ENCODE peak calls at places on chromosomes 3 and 15, in eight cellular contexts. One of them, this sample, is unnamed. For H3K27me3, the result is how much of the 10 kb centered on the place peaks cover.

GRCh38 chr3:89527736-89528335 is 420.4 kb downstream of the EPHA3 start:
- DNase-seq in ascending aorta: no peak
- DNase-seq in psoas muscle: no peak
- DNase-seq in right cardiac atrium: no peak
- DNase-seq in stomach: no peak
- DNase-seq in neuronal stem cell: peak
- DNase-seq in kidney epithelial cell: no peak
- DNase-seq in tibial nerve: no peak
- DNase-seq in this sample: no peak

GRCh38 chr3:71063768-71064287 is 519.7 kb downstream of the FOXP1 start:
- DNase-seq in stomach: no peak
- DNase-seq in neuronal stem cell: peak
- DNase-seq in right cardiac atrium: peak
- DNase-seq in kidney epithelial cell: no peak
- DNase-seq in psoas muscle: no peak
- DNase-seq in ascending aorta: peak
- DNase-seq in tibial nerve: no peak
- DNase-seq in this sample: no peak

GRCh38 chr15:99410477-99410876 is 155.3 kb upstream of the MEF2A start:
- DNase-seq in kidney epithelial cell: no peak
- DNase-seq in tibial nerve: no peak
- DNase-seq in stomach: no peak
- DNase-seq in right cardiac atrium: no peak
- DNase-seq in ascending aorta: no peak
- DNase-seq in psoas muscle: no peak
- DNase-seq in neuronal stem cell: no peak
- DNase-seq in this sample: no peak

GRCh38 chr15:89332446-89332845 is 2.2 kb downstream of the POLG start:
- DNase-seq in tibial nerve: no peak
- DNase-seq in neuronal stem cell: no peak
- DNase-seq in ascending aorta: no peak
- DNase-seq in psoas muscle: no peak
- DNase-seq in stomach: no peak
- DNase-seq in kidney epithelial cell: no peak
- DNase-seq in right cardiac atrium: no peak
- DNase-seq in this sample: no peak

GRCh38 chr15:48962662-48963523 is 826 bp downstream of the SHC4 start:
- DNase-seq in neuronal stem cell: peak
- DNase-seq in tibial nerve: no peak
- DNase-seq in right cardiac atrium: peak
- DNase-seq in stomach: no peak
- DNase-seq in kidney epithelial cell: no peak
- DNase-seq in ascending aorta: peak
- DNase-seq in psoas muscle: peak
- DNase-seq in this sample: peak

GRCh38 chr15:68594533-68595259 is 15.9 kb downstream of the CORO2B start:
- DNase-seq in right cardiac atrium: no peak
- DNase-seq in kidney epithelial cell: no peak
- DNase-seq in tibial nerve: no peak
- DNase-seq in neuronal stem cell: no peak
- DNase-seq in psoas muscle: no peak
- DNase-seq in stomach: no peak
- DNase-seq in ascending aorta: no peak
- DNase-seq in this sample: no peak

GRCh38 chr3:47746264-47746663 is 35.4 kb downstream of the SMARCC1 start:
- DNase-seq in kidney epithelial cell: no peak
- DNase-seq in right cardiac atrium: no peak
- DNase-seq in psoas muscle: no peak
- DNase-seq in stomach: no peak
- DNase-seq in neuronal stem cell: no peak
- DNase-seq in ascending aorta: no peak
- DNase-seq in tibial nerve: no peak
- DNase-seq in this sample: no peak

GRCh38 chr15:47486051-47486450 is 231.3 kb upstream of the SEMA6D start:
- DNase-seq in neuronal stem cell: no peak
- DNase-seq in psoas muscle: no peak
- DNase-seq in kidney epithelial cell: no peak
- DNase-seq in stomach: no peak
- DNase-seq in tibial nerve: no peak
- DNase-seq in right cardiac atrium: no peak
- DNase-seq in ascending aorta: no peak
- DNase-seq in this sample: no peak

GRCh38 chr15:31384568-31384967 is 57.9 kb downstream of the KLF13 start:
- DNase-seq in tibial nerve: no peak
- DNase-seq in neuronal stem cell: no peak
- DNase-seq in ascending aorta: no peak
- DNase-seq in psoas muscle: no peak
- DNase-seq in kidney epithelial cell: no peak
- DNase-seq in right cardiac atrium: no peak
- DNase-seq in stomach: no peak
- DNase-seq in this sample: no peak

GRCh38 chr3:187747506-187747905 is 2.2 kb upstream of the BCL6 start:
- DNase-seq in ascending aorta: no peak
- DNase-seq in neuronal stem cell: no peak
- DNase-seq in stomach: no peak
- DNase-seq in right cardiac atrium: no peak
- DNase-seq in kidney epithelial cell: no peak
- DNase-seq in psoas muscle: no peak
- DNase-seq in tibial nerve: no peak
- DNase-seq in this sample: no peak

GRCh38 chr15:26771917-26772587 is 814 bp downstream of the GABRB3 start:
- DNase-seq in stomach: no peak
- DNase-seq in neuronal stem cell: peak
- DNase-seq in ascending aorta: no peak
- DNase-seq in kidney epithelial cell: no peak
- DNase-seq in tibial nerve: no peak
- DNase-seq in right cardiac atrium: peak
- DNase-seq in psoas muscle: no peak
- DNase-seq in this sample: no peak

GRCh38 chr3:194274424-194275085 is 76.6 kb downstream of the CPN2 start:
- DNase-seq in psoas muscle: no peak
- DNase-seq in right cardiac atrium: no peak
- DNase-seq in ascending aorta: no peak
- DNase-seq in kidney epithelial cell: no peak
- DNase-seq in tibial nerve: no peak
- DNase-seq in stomach: no peak
- DNase-seq in neuronal stem cell: no peak
- DNase-seq in this sample: no peak

GRCh38 chr3:96700322-96701315 is 113.8 kb upstream of the EPHA6 start:
- DNase-seq in kidney epithelial cell: no peak
- DNase-seq in stomach: no peak
- DNase-seq in tibial nerve: no peak
- DNase-seq in psoas muscle: no peak
- DNase-seq in neuronal stem cell: peak
- DNase-seq in right cardiac atrium: no peak
- DNase-seq in ascending aorta: no peak
- DNase-seq in this sample: no peak

GRCh38 chr15:95252404-95252803 is 1021.0 kb downstream of the MCTP2 start:
- DNase-seq in kidney epithelial cell: no peak
- DNase-seq in psoas muscle: no peak
- DNase-seq in tibial nerve: no peak
- DNase-seq in stomach: no peak
- DNase-seq in ascending aorta: no peak
- DNase-seq in right cardiac atrium: no peak
- DNase-seq in neuronal stem cell: no peak
- DNase-seq in this sample: no peak

GRCh38 chr15:80991446-80991845 is 1.8 kb upstream of the MESD start:
- DNase-seq in kidney epithelial cell: no peak
- DNase-seq in neuronal stem cell: no peak
- DNase-seq in psoas muscle: peak
- DNase-seq in stomach: no peak
- DNase-seq in right cardiac atrium: peak
- DNase-seq in tibial nerve: peak
- DNase-seq in ascending aorta: peak
- DNase-seq in this sample: no peak

GRCh38 chr3:32818431-32819085 is 761 bp downstream of the TRIM71 start:
- DNase-seq in ascending aorta: no peak
- DNase-seq in neuronal stem cell: no peak
- DNase-seq in right cardiac atrium: no peak
- DNase-seq in tibial nerve: no peak
- DNase-seq in kidney epithelial cell: no peak
- DNase-seq in stomach: no peak
- DNase-seq in psoas muscle: no peak
- DNase-seq in this sample: no peak

GRCh38 chr3:32819581-32820348 is 2.0 kb downstream of the TRIM71 start:
- DNase-seq in ascending aorta: no peak
- DNase-seq in stomach: no peak
- DNase-seq in psoas muscle: no peak
- DNase-seq in tibial nerve: no peak
- DNase-seq in neuronal stem cell: no peak
- DNase-seq in right cardiac atrium: no peak
- DNase-seq in kidney epithelial cell: no peak
- DNase-seq in this sample: no peak

GRCh38 chr3:32817561-32818430 is at the start of gene TRIM71:
- DNase-seq in right cardiac atrium: no peak
- DNase-seq in stomach: no peak
- DNase-seq in tibial nerve: no peak
- DNase-seq in kidney epithelial cell: no peak
- DNase-seq in psoas muscle: no peak
- DNase-seq in neuronal stem cell: no peak
- DNase-seq in ascending aorta: no peak
- DNase-seq in this sample: no peak

GRCh38 chr3:32820430-32820829 is 2.6 kb downstream of the TRIM71 start:
- DNase-seq in ascending aorta: no peak
- DNase-seq in kidney epithelial cell: no peak
- DNase-seq in tibial nerve: no peak
- DNase-seq in stomach: no peak
- DNase-seq in neuronal stem cell: no peak
- DNase-seq in right cardiac atrium: no peak
- DNase-seq in psoas muscle: no peak
- DNase-seq in this sample: no peak

GRCh38 chr3:32819086-32819450 is 1.3 kb downstream of the TRIM71 start:
- DNase-seq in right cardiac atrium: no peak
- DNase-seq in ascending aorta: no peak
- DNase-seq in tibial nerve: no peak
- DNase-seq in kidney epithelial cell: no peak
- DNase-seq in psoas muscle: no peak
- DNase-seq in stomach: no peak
- DNase-seq in neuronal stem cell: no peak
- DNase-seq in this sample: no peak
- H3K4me3 ChIP-seq in right cardiac atrium: no peak
- H3K4me3 ChIP-seq in ascending aorta: no peak
- H3K4me3 ChIP-seq in tibial nerve: no peak
- H3K4me3 ChIP-seq in kidney epithelial cell: peak
- H3K4me3 ChIP-seq in psoas muscle: peak
- H3K4me3 ChIP-seq in stomach: no peak
- H3K4me3 ChIP-seq in neuronal stem cell: peak
- H3K4me3 ChIP-seq in this sample: no peak

DNA sequence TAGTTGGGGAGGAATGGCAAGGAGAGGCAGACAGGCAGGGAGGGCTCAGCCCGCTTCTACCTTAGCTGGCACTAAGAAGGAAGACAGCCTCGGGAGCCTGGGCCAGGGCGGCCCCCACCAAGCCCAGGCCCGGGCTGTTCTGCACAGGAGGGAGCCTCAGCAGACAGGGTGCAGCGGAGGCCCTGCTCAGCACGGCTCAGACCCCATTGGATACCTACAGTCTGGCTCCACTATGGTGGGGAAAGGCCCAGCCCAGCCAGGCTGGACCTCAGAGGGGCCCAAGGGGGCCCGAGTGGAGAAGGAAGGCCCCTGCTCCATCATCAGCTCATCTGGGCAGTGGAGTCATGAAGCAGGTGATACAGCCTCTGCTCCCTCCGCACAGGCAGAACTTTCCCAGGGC is 84.9 kb upstream of the LINGO1 start:
- DNase-seq in psoas muscle: no peak
- DNase-seq in right cardiac atrium: no peak
- DNase-seq in ascending aorta: no peak
- DNase-seq in tibial nerve: no peak
- DNase-seq in stomach: no peak
- DNase-seq in kidney epithelial cell: no peak
- DNase-seq in neuronal stem cell: no peak
- DNase-seq in this sample: no peak
- H3K27me3 ChIP-seq in psoas muscle: under half
- H3K27me3 ChIP-seq in right cardiac atrium: under half
- H3K27me3 ChIP-seq in ascending aorta: under half
- H3K27me3 ChIP-seq in tibial nerve: under half
- H3K27me3 ChIP-seq in stomach: under half
- H3K27me3 ChIP-seq in kidney epithelial cell: under half
- H3K27me3 ChIP-seq in neuronal stem cell: under half
- H3K27me3 ChIP-seq in this sample: under half

DNA sequence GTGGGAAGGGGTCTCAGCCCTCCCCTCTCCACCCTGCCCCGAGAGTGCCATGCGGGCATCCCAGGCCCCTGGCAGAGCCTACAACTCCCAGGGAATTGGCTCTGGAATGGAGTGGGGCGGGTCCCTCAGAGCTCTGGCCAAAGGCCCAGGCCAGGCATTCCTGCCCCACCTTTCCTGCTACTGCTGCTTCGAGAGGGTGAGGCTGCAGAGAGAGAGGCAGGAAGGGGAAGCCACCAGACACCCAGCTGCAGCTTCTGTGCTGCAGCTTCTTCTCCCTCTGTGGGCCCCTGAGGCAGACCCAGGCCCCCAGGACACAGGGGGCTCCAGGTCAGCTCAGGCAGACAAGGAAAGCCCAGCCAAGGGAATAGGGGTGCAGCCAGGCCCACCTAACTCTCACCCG is 2.7 kb downstream of the ALS2CL start:
- DNase-seq in kidney epithelial cell: no peak
- DNase-seq in stomach: peak
- DNase-seq in neuronal stem cell: no peak
- DNase-seq in psoas muscle: no peak
- DNase-seq in tibial nerve: no peak
- DNase-seq in ascending aorta: no peak
- DNase-seq in right cardiac atrium: peak
- DNase-seq in this sample: no peak
- H3K4me3 ChIP-seq in kidney epithelial cell: no peak
- H3K4me3 ChIP-seq in stomach: no peak
- H3K4me3 ChIP-seq in neuronal stem cell: no peak
- H3K4me3 ChIP-seq in psoas muscle: no peak
- H3K4me3 ChIP-seq in tibial nerve: no peak
- H3K4me3 ChIP-seq in ascending aorta: no peak
- H3K4me3 ChIP-seq in right cardiac atrium: no peak
- H3K4me3 ChIP-seq in this sample: no peak

GRCh38 chr3:122996038-122996580 is 31.5 kb downstream of the SEMA5B start:
- DNase-seq in tibial nerve: no peak
- DNase-seq in ascending aorta: peak
- DNase-seq in stomach: no peak
- DNase-seq in psoas muscle: no peak
- DNase-seq in neuronal stem cell: no peak
- DNase-seq in kidney epithelial cell: no peak
- DNase-seq in right cardiac atrium: no peak
- DNase-seq in this sample: peak

GRCh38 chr3:122998856-122999255 is 28.7 kb downstream of the SEMA5B start:
- DNase-seq in kidney epithelial cell: no peak
- DNase-seq in stomach: no peak
- DNase-seq in tibial nerve: no peak
- DNase-seq in right cardiac atrium: no peak
- DNase-seq in neuronal stem cell: no peak
- DNase-seq in psoas muscle: no peak
- DNase-seq in ascending aorta: no peak
- DNase-seq in this sample: no peak

GRCh38 chr3:123002100-123002748 is 25.3 kb downstream of the SEMA5B start:
- DNase-seq in stomach: no peak
- DNase-seq in tibial nerve: no peak
- DNase-seq in right cardiac atrium: no peak
- DNase-seq in kidney epithelial cell: no peak
- DNase-seq in psoas muscle: no peak
- DNase-seq in ascending aorta: no peak
- DNase-seq in neuronal stem cell: no peak
- DNase-seq in this sample: no peak

GRCh38 chr3:122994954-122995353 is 32.6 kb downstream of the SEMA5B start:
- DNase-seq in tibial nerve: no peak
- DNase-seq in psoas muscle: no peak
- DNase-seq in kidney epithelial cell: no peak
- DNase-seq in ascending aorta: no peak
- DNase-seq in stomach: no peak
- DNase-seq in neuronal stem cell: no peak
- DNase-seq in right cardiac atrium: no peak
- DNase-seq in this sample: no peak

GRCh38 chr3:122998206-122998605 is 29.4 kb downstream of the SEMA5B start:
- DNase-seq in ascending aorta: no peak
- DNase-seq in kidney epithelial cell: no peak
- DNase-seq in right cardiac atrium: no peak
- DNase-seq in tibial nerve: no peak
- DNase-seq in stomach: no peak
- DNase-seq in psoas muscle: no peak
- DNase-seq in neuronal stem cell: no peak
- DNase-seq in this sample: no peak
- H3K27me3 ChIP-seq in ascending aorta: under half
- H3K27me3 ChIP-seq in kidney epithelial cell: under half
- H3K27me3 ChIP-seq in right cardiac atrium: under half
- H3K27me3 ChIP-seq in tibial nerve: under half
- H3K27me3 ChIP-seq in stomach: under half
- H3K27me3 ChIP-seq in psoas muscle: under half
- H3K27me3 ChIP-seq in neuronal stem cell: under half
- H3K27me3 ChIP-seq in this sample: under half

This sample was measured in dorsolateral prefrontal cortex.